ENCODE peak calls at places on chromosomes 5 and 9, in six cellular contexts. Z is endothelial cell of umbilical vein; J is left lung; X is H1; P is cardiac muscle cell; S is CD8-positive, alpha-beta memory T cell. A is an unnamed sample. For H3K27me3 and H3K4me1, the result is how much of the 10 kb centered on the place peaks cover.

GRCh38 chr5:119274024-119274766 is 81.6 kb upstream of the TNFAIP8 start:
- DNase-seq in Z (no peak), S (no peak), J (no peak), X (no peak), P (no peak), A (no peak)

GRCh38 chr5:91297994-91298393 is 85.1 kb downstream of the ARRDC3 start:
- DNase-seq in S (no peak), P (no peak), X (no peak), J (no peak), Z (no peak), A (no peak)

GRCh38 chr9:21754741-21755140 is 47.7 kb upstream of the MTAP start:
- DNase-seq in P (no peak), S (no peak), Z (no peak), J (no peak), X (no peak), A (no peak)

GRCh38 chr9:121651295-121652036 is at the start of gene DAB2IP:
- DNase-seq in X (no peak), S (peak), Z (peak), J (peak), P (peak), A (no peak)

GRCh38 chr5:135650081-135650480 is 71.3 kb upstream of the CXCL14 start:
- DNase-seq in P (no peak), S (no peak), X (no peak), J (no peak), Z (no peak), A (no peak)

GRCh38 chr5:180040287-180041214 is 31.0 kb downstream of the RNF130 start:
- DNase-seq in J (no peak), S (no peak), P (no peak), X (no peak), Z (no peak), A (no peak)

GRCh38 chr5:145237843-145238242 is 597.3 kb downstream of the PRELID2 start:
- DNase-seq in Z (peak), X (peak), S (no peak), J (no peak), P (peak), A (no peak)

GRCh38 chr5:73853091-73853490 is 227.1 kb downstream of the ARHGEF28 start:
- DNase-seq in S (no peak), J (no peak), Z (no peak), X (no peak), P (no peak), A (no peak)

GRCh38 chr9:126638571-126639132 is 24.9 kb downstream of the LMX1B start:
- DNase-seq in S (no peak), Z (no peak), J (no peak), P (no peak), X (no peak), A (no peak)

GRCh38 chr5:317086-317811 is 4.3 kb upstream of the AHRR start:
- DNase-seq in Z (peak), P (peak), X (peak), S (peak), J (no peak), A (no peak)

GRCh38 chr5:7876867-7877266 is 7.9 kb downstream of the MTRR start:
- DNase-seq in Z (no peak), J (no peak), P (peak), S (no peak), X (no peak), A (no peak)

GRCh38 chr5:43396762-43397304 is 15.4 kb downstream of the CCL28 start:
- DNase-seq in J (peak), P (peak), X (no peak), S (peak), Z (peak), A (peak)

GRCh38 chr5:149745-150450 is 41.4 kb upstream of the LRRC14B start:
- DNase-seq in Z (no peak), P (peak), J (no peak), X (no peak), S (no peak), A (no peak)

GRCh38 chr9:98380065-98380681 is 124.7 kb upstream of the TBC1D2 start:
- DNase-seq in X (peak), S (no peak), P (peak), Z (peak), J (no peak), A (no peak)

GRCh38 chr9:83598487-83598886 is 24.5 kb upstream of the IDNK start:
- DNase-seq in J (no peak), X (no peak), P (peak), Z (no peak), S (no peak), A (no peak)

GRCh38 chr5:160293386-160293785 is 19.0 kb downstream of the CCNJL start:
- DNase-seq in Z (no peak), P (no peak), S (no peak), J (no peak), X (no peak), A (no peak)

GRCh38 chr9:75140261-75140660 is 51.9 kb downstream of the OSTF1 start:
- DNase-seq in J (no peak), S (no peak), P (no peak), X (no peak), Z (no peak), A (no peak)

GRCh38 chr5:75260708-75261107 is 24.0 kb upstream of the ANKRD31 start:
- DNase-seq in J (no peak), Z (no peak), P (no peak), S (no peak), X (no peak), A (no peak)

GRCh38 chr9:89154651-89155336 is 23.8 kb downstream of the SHC3 start:
- DNase-seq in X (no peak), P (peak), S (no peak), Z (peak), J (no peak), A (no peak)

GRCh38 chr5:77832166-77832770 is 56.1 kb upstream of the TBCA start:
- DNase-seq in Z (no peak), S (no peak), X (no peak), P (no peak), J (no peak), A (no peak)

GRCh38 chr5:32446660-32447059 is 2.1 kb upstream of the ZFR start:
- DNase-seq in S (no peak), Z (no peak), J (no peak), X (no peak), P (no peak), A (no peak)

GRCh38 chr5:103503065-103503464 is 59.5 kb downstream of the NUDT12 start:
- DNase-seq in X (no peak), P (no peak), J (no peak), S (no peak), Z (no peak), A (no peak)

GRCh38 chr9:22416692-22417060 is 29.9 kb upstream of the DMRTA1 start:
- DNase-seq in Z (peak), X (no peak), P (no peak), S (no peak), J (no peak), A (no peak)

DNA sequence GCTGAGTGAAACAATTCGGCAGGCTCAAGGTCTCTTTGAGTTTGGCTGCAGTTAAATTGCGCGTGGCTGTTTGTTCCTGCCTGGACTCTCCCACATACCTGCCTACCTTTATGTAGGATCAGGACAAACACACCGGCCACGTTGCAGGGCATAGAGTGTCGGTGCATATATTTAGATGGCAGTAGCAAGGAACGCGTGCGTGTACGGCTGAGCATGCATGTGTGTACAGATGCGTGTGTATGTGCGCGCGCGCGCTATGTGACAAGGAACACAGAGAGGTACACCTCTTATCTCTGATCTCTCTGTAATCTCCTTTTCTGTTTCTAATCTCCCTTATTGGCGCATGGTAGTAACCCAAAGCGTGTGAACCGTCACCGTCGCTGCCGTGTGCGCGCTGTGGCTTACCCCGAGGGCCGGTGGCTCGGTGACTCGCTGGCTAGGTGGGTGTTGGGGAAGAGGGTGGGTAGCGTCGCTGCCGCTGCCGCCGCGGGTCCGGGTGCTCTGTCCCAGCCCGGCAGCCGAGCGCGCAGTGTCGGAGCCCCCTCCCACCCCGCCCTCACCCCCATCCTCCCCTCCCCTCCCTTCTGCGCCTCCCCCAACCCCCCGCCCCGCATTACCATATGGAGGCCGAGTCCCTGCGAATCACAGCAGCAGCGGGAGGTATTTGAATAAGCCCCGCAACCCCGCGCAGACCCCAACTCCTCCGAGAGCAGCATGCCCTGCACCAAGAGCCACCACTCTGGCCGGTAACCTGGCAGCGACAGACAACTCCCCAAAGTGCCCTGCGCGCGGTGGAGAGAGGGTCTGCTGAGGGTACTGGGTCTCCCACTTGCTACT is 204.8 kb downstream of the MEF2C start:
- DNase-seq in Z (no peak), P (no peak), S (no peak), J (no peak), X (no peak), A (no peak)
- H3K27me3 ChIP-seq in Z (half or more), P (half or more), S (half or more), J (half or more), X (half or more), A (half or more)

GRCh38 chr9:7963026-7963425 is 163.4 kb upstream of the DMAC1 start:
- DNase-seq in X (no peak), P (no peak), S (no peak), Z (no peak), J (no peak), A (no peak)
- H3K27ac ChIP-seq in X (no peak), P (no peak), S (no peak), Z (no peak), J (no peak), A (no peak)

DNA sequence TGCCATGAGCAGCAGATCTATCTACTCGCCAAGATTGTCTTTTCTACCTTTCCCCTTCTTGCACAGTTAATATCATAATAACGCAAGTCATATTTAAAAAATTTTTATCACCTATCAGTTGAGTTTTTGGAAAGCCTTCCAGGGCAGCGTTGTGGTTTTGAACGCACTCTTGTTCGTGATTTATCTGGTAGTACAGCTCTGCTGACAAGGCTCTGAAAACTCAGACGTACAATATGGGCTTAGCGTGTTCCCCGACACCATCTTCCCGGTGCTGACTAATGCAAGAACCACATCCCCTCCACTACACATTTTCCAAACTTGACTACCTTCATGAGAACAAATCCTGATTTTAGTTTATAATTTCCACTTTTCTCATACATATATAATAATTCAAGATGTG is 1.6 kb upstream of the NFIL3 start:
- DNase-seq in J (no peak), P (peak), S (no peak), Z (no peak), X (no peak), A (no peak)
- H3K4me1 ChIP-seq in J (half or more), P (under half), S (under half), Z (under half), X (under half), A (under half)

DNA sequence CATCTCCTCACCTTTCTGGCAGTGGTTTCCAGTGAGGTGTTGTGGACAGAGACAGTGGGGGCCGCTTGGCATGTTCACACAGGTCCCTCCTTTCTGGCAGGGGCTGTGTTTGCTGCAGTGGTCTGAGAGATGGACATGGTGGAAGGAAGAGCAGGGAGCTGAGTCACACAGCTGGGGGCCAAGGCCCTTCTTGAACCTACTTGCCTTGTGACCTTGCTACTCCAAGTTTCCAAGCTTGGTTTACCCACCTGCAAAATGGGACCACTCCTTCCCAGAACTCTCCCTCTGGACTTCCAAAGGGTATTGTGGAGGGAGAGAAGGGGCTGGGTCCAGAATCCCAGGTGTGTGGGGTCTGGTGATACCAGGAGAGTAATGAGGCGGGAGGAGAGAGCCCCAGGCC is 4.1 kb downstream of the F12 start:
- DNase-seq in S (no peak), X (no peak), P (no peak), J (no peak), Z (no peak), A (no peak)
- H3K27me3 ChIP-seq in S (under half), X (under half), P (half or more), J (under half), Z (under half), A (under half)

GRCh38 chr5:107478068-107478641 is 192.6 kb downstream of the EFNA5 start:
- DNase-seq in X (no peak), J (no peak), S (no peak), Z (peak), P (no peak), A (no peak)
- H3K27ac ChIP-seq in X (no peak), J (no peak), S (peak), Z (peak), P (no peak), A (no peak)